ENCODE peak calls at places on chromosomes 6 and 20, in eight cellular contexts. One of them, this sample, is unnamed.

GRCh38 chr20:36461600-36462439 is 79.5 kb upstream of the MYL9 start:
- DNase-seq in upper lobe of right lung: peak; percentile 82
- DNase-seq in tibial nerve: peak; percentile 32
- DNase-seq in transverse colon: peak; percentile 60
- DNase-seq in CD4-positive, alpha-beta T cell: no peak
- DNase-seq in left lung: peak; percentile 90
- DNase-seq in psoas muscle: peak; percentile 87
- DNase-seq in AG04450: no peak
- DNase-seq in this sample: peak; percentile 56

GRCh38 chr20:41145821-41146620 is 8.7 kb downstream of the PLCG1 start:
- DNase-seq in upper lobe of right lung: peak; percentile 73
- DNase-seq in tibial nerve: no peak
- DNase-seq in transverse colon: no peak
- DNase-seq in CD4-positive, alpha-beta T cell: no peak
- DNase-seq in left lung: no peak
- DNase-seq in psoas muscle: peak; percentile 29
- DNase-seq in AG04450: no peak
- DNase-seq in this sample: no peak

GRCh38 chr6:7891098-7891872 is 19.3 kb downstream of the TXNDC5 start:
- DNase-seq in upper lobe of right lung: no peak
- DNase-seq in tibial nerve: no peak
- DNase-seq in transverse colon: no peak
- DNase-seq in CD4-positive, alpha-beta T cell: no peak
- DNase-seq in left lung: no peak
- DNase-seq in psoas muscle: no peak
- DNase-seq in AG04450: no peak
- DNase-seq in this sample: no peak

GRCh38 chr6:166228839-166229528 is 61.3 kb upstream of the TBXT start:
- DNase-seq in upper lobe of right lung: no peak
- DNase-seq in tibial nerve: no peak
- DNase-seq in transverse colon: no peak
- DNase-seq in CD4-positive, alpha-beta T cell: no peak
- DNase-seq in left lung: no peak
- DNase-seq in psoas muscle: no peak
- DNase-seq in AG04450: no peak
- DNase-seq in this sample: no peak

GRCh38 chr6:161954699-161955276 is 680.9 kb upstream of the AGPAT4 start:
- DNase-seq in upper lobe of right lung: no peak
- DNase-seq in tibial nerve: no peak
- DNase-seq in transverse colon: no peak
- DNase-seq in CD4-positive, alpha-beta T cell: no peak
- DNase-seq in left lung: no peak
- DNase-seq in psoas muscle: no peak
- DNase-seq in AG04450: no peak
- DNase-seq in this sample: no peak

GRCh38 chr20:22501566-22502344 is 82.6 kb downstream of the FOXA2 start:
- DNase-seq in upper lobe of right lung: no peak
- DNase-seq in tibial nerve: no peak
- DNase-seq in transverse colon: no peak
- DNase-seq in CD4-positive, alpha-beta T cell: no peak
- DNase-seq in left lung: no peak
- DNase-seq in psoas muscle: no peak
- DNase-seq in AG04450: no peak
- DNase-seq in this sample: no peak

GRCh38 chr6:148509789-148510581 is 167.3 kb downstream of the SASH1 start:
- DNase-seq in upper lobe of right lung: no peak
- DNase-seq in tibial nerve: peak; percentile 54
- DNase-seq in transverse colon: peak; percentile 59
- DNase-seq in CD4-positive, alpha-beta T cell: no peak
- DNase-seq in left lung: no peak
- DNase-seq in psoas muscle: peak; percentile 84
- DNase-seq in AG04450: peak; percentile 95
- DNase-seq in this sample: no peak

GRCh38 chr20:32332614-32333013 is 25.5 kb upstream of the ASXL1 start:
- DNase-seq in upper lobe of right lung: no peak
- DNase-seq in tibial nerve: no peak
- DNase-seq in transverse colon: peak; percentile 20
- DNase-seq in CD4-positive, alpha-beta T cell: no peak
- DNase-seq in left lung: no peak
- DNase-seq in psoas muscle: no peak
- DNase-seq in AG04450: no peak
- DNase-seq in this sample: peak; percentile 31

GRCh38 chr20:63538204-63539091 is 1.3 kb upstream of the PTK6 start:
- DNase-seq in upper lobe of right lung: peak; percentile 89
- DNase-seq in tibial nerve: no peak
- DNase-seq in transverse colon: peak; percentile 93
- DNase-seq in CD4-positive, alpha-beta T cell: peak; percentile 20
- DNase-seq in left lung: no peak
- DNase-seq in psoas muscle: no peak
- DNase-seq in AG04450: no peak
- DNase-seq in this sample: no peak

GRCh38 chr20:13817342-13817741 is 32.5 kb downstream of the NDUFAF5 start:
- DNase-seq in upper lobe of right lung: no peak
- DNase-seq in tibial nerve: no peak
- DNase-seq in transverse colon: no peak
- DNase-seq in CD4-positive, alpha-beta T cell: no peak
- DNase-seq in left lung: no peak
- DNase-seq in psoas muscle: no peak
- DNase-seq in AG04450: no peak
- DNase-seq in this sample: no peak

GRCh38 chr20:63501818-63502670 is 3.2 kb upstream of the EEF1A2 start:
- DNase-seq in upper lobe of right lung: no peak
- DNase-seq in tibial nerve: no peak
- DNase-seq in transverse colon: no peak
- DNase-seq in CD4-positive, alpha-beta T cell: no peak
- DNase-seq in left lung: no peak
- DNase-seq in psoas muscle: peak; percentile 92
- DNase-seq in AG04450: no peak
- DNase-seq in this sample: no peak

GRCh38 chr6:130035211-130035610 is 16.8 kb downstream of the L3MBTL3 start:
- DNase-seq in upper lobe of right lung: no peak
- DNase-seq in tibial nerve: no peak
- DNase-seq in transverse colon: no peak
- DNase-seq in CD4-positive, alpha-beta T cell: no peak
- DNase-seq in left lung: no peak
- DNase-seq in psoas muscle: no peak
- DNase-seq in AG04450: no peak
- DNase-seq in this sample: no peak

GRCh38 chr6:156618600-156619205 is 158.5 kb upstream of the ARID1B start:
- DNase-seq in upper lobe of right lung: peak; percentile 73
- DNase-seq in tibial nerve: no peak
- DNase-seq in transverse colon: no peak
- DNase-seq in CD4-positive, alpha-beta T cell: no peak
- DNase-seq in left lung: no peak
- DNase-seq in psoas muscle: no peak
- DNase-seq in AG04450: no peak
- DNase-seq in this sample: no peak

GRCh38 chr6:116221931-116222330 is 31.9 kb downstream of the TSPYL4 start:
- DNase-seq in upper lobe of right lung: no peak
- DNase-seq in tibial nerve: no peak
- DNase-seq in transverse colon: no peak
- DNase-seq in CD4-positive, alpha-beta T cell: no peak
- DNase-seq in left lung: no peak
- DNase-seq in psoas muscle: no peak
- DNase-seq in AG04450: no peak
- DNase-seq in this sample: no peak

GRCh38 chr6:100553243-100553642 is 88.5 kb upstream of the SIM1 start:
- DNase-seq in upper lobe of right lung: no peak
- DNase-seq in tibial nerve: no peak
- DNase-seq in transverse colon: no peak
- DNase-seq in CD4-positive, alpha-beta T cell: no peak
- DNase-seq in left lung: no peak
- DNase-seq in psoas muscle: no peak
- DNase-seq in AG04450: no peak
- DNase-seq in this sample: no peak

GRCh38 chr6:138450445-138450844 is 46.4 kb downstream of the HEBP2 start:
- DNase-seq in upper lobe of right lung: no peak
- DNase-seq in tibial nerve: no peak
- DNase-seq in transverse colon: no peak
- DNase-seq in CD4-positive, alpha-beta T cell: no peak
- DNase-seq in left lung: no peak
- DNase-seq in psoas muscle: no peak
- DNase-seq in AG04450: no peak
- DNase-seq in this sample: no peak

GRCh38 chr20:34302312-34302722 is 838 bp downstream of the AHCY start:
- DNase-seq in upper lobe of right lung: no peak
- DNase-seq in tibial nerve: no peak
- DNase-seq in transverse colon: no peak
- DNase-seq in CD4-positive, alpha-beta T cell: no peak
- DNase-seq in left lung: no peak
- DNase-seq in psoas muscle: no peak
- DNase-seq in AG04450: no peak
- DNase-seq in this sample: no peak

DNA sequence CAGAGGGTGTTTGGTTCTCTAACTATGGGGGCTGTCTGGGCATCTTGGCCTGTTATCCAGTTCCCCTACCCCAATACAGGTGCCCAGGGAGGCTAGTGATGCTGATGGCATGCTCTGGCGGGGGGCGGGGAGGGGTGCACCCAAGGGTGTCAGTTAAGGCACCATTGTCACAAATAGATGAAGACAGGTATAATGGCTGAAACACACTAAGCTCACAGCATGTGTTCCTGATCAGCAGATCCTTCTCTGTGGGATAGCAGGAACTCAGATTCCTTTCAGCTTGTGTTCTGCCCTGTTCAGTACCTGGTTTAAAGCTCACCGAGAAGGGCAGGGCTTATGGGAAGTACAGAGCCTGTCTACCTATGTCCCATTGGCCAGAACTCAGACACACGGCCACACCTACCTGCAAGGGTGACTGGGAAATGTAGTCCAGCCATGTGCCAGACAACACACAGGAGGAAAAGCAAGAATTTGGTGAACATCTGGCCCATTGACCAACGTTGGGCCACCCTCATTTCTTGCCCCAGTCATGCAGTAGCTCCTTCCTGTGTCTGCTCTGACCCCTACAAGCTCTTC is 3.4 kb upstream of the RSPO4 start:
- DNase-seq in upper lobe of right lung: peak; percentile 39
- DNase-seq in tibial nerve: no peak
- DNase-seq in transverse colon: peak; percentile 43
- DNase-seq in CD4-positive, alpha-beta T cell: no peak
- DNase-seq in left lung: no peak
- DNase-seq in psoas muscle: no peak
- DNase-seq in AG04450: no peak
- DNase-seq in this sample: no peak
- H3K27me3 ChIP-seq in upper lobe of right lung: peaks cover 40% of the 10 kb centered on the region
- H3K27me3 ChIP-seq in tibial nerve: peaks cover 29% of the 10 kb centered on the region
- H3K27me3 ChIP-seq in transverse colon: peaks cover 60% of the 10 kb centered on the region
- H3K27me3 ChIP-seq in CD4-positive, alpha-beta T cell: peaks cover 26% of the 10 kb centered on the region
- H3K27me3 ChIP-seq in left lung: peaks cover 56% of the 10 kb centered on the region
- H3K27me3 ChIP-seq in psoas muscle: peaks cover 12% of the 10 kb centered on the region
- H3K27me3 ChIP-seq in AG04450: peaks cover 20% of the 10 kb centered on the region
- H3K27me3 ChIP-seq in this sample: peaks cover 2% of the 10 kb centered on the region

GRCh38 chr6:108712946-108713345 is 135.3 kb upstream of the ARMC2 start:
- DNase-seq in upper lobe of right lung: no peak
- DNase-seq in tibial nerve: no peak
- DNase-seq in transverse colon: peak; percentile 29
- DNase-seq in CD4-positive, alpha-beta T cell: no peak
- DNase-seq in left lung: no peak
- DNase-seq in psoas muscle: no peak
- DNase-seq in AG04450: no peak
- DNase-seq in this sample: no peak

GRCh38 chr6:108714012-108714773 is 134.0 kb upstream of the ARMC2 start:
- DNase-seq in upper lobe of right lung: no peak
- DNase-seq in tibial nerve: no peak
- DNase-seq in transverse colon: no peak
- DNase-seq in CD4-positive, alpha-beta T cell: no peak
- DNase-seq in left lung: no peak
- DNase-seq in psoas muscle: no peak
- DNase-seq in AG04450: no peak
- DNase-seq in this sample: no peak

GRCh38 chr6:108715832-108716231 is 132.4 kb upstream of the ARMC2 start:
- DNase-seq in upper lobe of right lung: no peak
- DNase-seq in tibial nerve: no peak
- DNase-seq in transverse colon: no peak
- DNase-seq in CD4-positive, alpha-beta T cell: no peak
- DNase-seq in left lung: no peak
- DNase-seq in psoas muscle: no peak
- DNase-seq in AG04450: no peak
- DNase-seq in this sample: no peak

GRCh38 chr6:108716801-108717791 is 131.1 kb upstream of the ARMC2 start:
- DNase-seq in upper lobe of right lung: no peak
- DNase-seq in tibial nerve: no peak
- DNase-seq in transverse colon: no peak
- DNase-seq in CD4-positive, alpha-beta T cell: no peak
- DNase-seq in left lung: no peak
- DNase-seq in psoas muscle: no peak
- DNase-seq in AG04450: no peak
- DNase-seq in this sample: no peak

DNA sequence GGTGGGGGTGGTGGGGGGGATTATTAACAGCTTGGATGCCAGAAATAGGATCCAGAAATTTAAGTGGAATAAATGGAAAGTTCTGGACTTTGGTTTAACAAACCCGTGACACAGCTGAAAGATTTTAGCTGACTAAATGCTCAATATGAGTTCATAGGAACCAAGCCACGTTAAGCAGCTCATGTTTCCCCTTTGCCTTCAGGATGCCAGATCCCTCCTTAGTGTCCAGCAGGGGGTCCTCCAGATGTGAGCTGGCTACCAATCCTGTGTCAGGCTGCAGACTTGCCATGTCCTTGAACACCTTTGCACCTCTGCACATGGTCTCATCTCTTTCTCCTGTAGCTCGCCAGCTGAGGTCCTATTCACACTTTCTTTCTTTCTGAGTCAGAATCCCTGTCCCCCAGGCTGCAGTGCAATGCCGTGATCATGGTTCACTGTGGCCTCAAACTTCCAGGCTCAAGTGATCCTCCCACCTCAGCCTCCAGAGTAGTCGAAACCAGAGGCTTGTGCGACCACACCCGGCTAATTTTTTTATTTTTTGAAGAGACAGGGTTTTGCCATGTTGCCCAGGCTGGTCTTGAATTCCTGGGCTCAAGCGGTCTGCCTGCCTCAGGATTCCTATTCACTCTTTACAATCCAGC is 133.3 kb upstream of the ARMC2 start:
- DNase-seq in upper lobe of right lung: no peak
- DNase-seq in tibial nerve: no peak
- DNase-seq in transverse colon: no peak
- DNase-seq in CD4-positive, alpha-beta T cell: no peak
- DNase-seq in left lung: no peak
- DNase-seq in psoas muscle: no peak
- DNase-seq in AG04450: no peak
- DNase-seq in this sample: no peak
- TF ChIP-seq CTCF in upper lobe of right lung: peak; percentile 5
- TF ChIP-seq CTCF in tibial nerve: no peak
- TF ChIP-seq CTCF in transverse colon: no peak
- TF ChIP-seq CTCF in CD4-positive, alpha-beta T cell: no peak
- TF ChIP-seq CTCF in left lung: no peak
- TF ChIP-seq CTCF in psoas muscle: no peak
- TF ChIP-seq CTCF in AG04450: peak; percentile 48
- TF ChIP-seq CTCF in this sample: no peak

GRCh38 chr6:39225946-39226437 is 3.3 kb downstream of the KCNK5 start:
- DNase-seq in upper lobe of right lung: no peak
- DNase-seq in tibial nerve: no peak
- DNase-seq in transverse colon: no peak
- DNase-seq in CD4-positive, alpha-beta T cell: peak; percentile 9
- DNase-seq in left lung: peak; percentile 91
- DNase-seq in psoas muscle: no peak
- DNase-seq in AG04450: no peak
- DNase-seq in this sample: no peak
- H3K27me3 ChIP-seq in upper lobe of right lung: peaks cover 17% of the 10 kb centered on the region
- H3K27me3 ChIP-seq in tibial nerve: no peaks in the 10 kb centered on the region
- H3K27me3 ChIP-seq in transverse colon: peaks cover 12% of the 10 kb centered on the region
- H3K27me3 ChIP-seq in CD4-positive, alpha-beta T cell: peaks cover 6% of the 10 kb centered on the region
- H3K27me3 ChIP-seq in left lung: peaks cover 26% of the 10 kb centered on the region
- H3K27me3 ChIP-seq in psoas muscle: peaks cover 15% of the 10 kb centered on the region
- H3K27me3 ChIP-seq in AG04450: peaks cover 27% of the 10 kb centered on the region
- H3K27me3 ChIP-seq in this sample: no peaks in the 10 kb centered on the region

GRCh38 chr6:105235155-105235554 is 55.3 kb upstream of the POPDC3 start:
- DNase-seq in upper lobe of right lung: no peak
- DNase-seq in tibial nerve: no peak
- DNase-seq in transverse colon: no peak
- DNase-seq in CD4-positive, alpha-beta T cell: no peak
- DNase-seq in left lung: no peak
- DNase-seq in psoas muscle: no peak
- DNase-seq in AG04450: no peak
- DNase-seq in this sample: no peak
- TF ChIP-seq CTCF in upper lobe of right lung: no peak
- TF ChIP-seq CTCF in tibial nerve: no peak
- TF ChIP-seq CTCF in transverse colon: no peak
- TF ChIP-seq CTCF in CD4-positive, alpha-beta T cell: no peak
- TF ChIP-seq CTCF in left lung: no peak
- TF ChIP-seq CTCF in psoas muscle: no peak
- TF ChIP-seq CTCF in AG04450: no peak
- TF ChIP-seq CTCF in this sample: no peak

This sample was measured in GM06990.